ENCODE peak calls at places on chromosomes 7 and 10, in four cellular contexts. R is GM03348, B is hypothalamus, I is BE2C. A is an unnamed sample.

GRCh38 chr7:34612671-34613070 is 45.3 kb upstream of the NPSR1 start:
- DNase-seq in R (peak), B (no peak), I (no peak), A (no peak)

GRCh38 chr10:4453950-4454349 is 372.1 kb upstream of the AKR1E2 start:
- DNase-seq in I (no peak), R (no peak), B (no peak), A (no peak)

GRCh38 chr7:158585721-158586498 is 1.7 kb downstream of the PTPRN2 start:
- DNase-seq in B (no peak), R (no peak), I (no peak), A (no peak)

GRCh38 chr7:132214452-132214851 is 361.8 kb downstream of the PLXNA4 start:
- DNase-seq in B (no peak), R (no peak), I (no peak), A (no peak)

GRCh38 chr7:22355620-22356009 is 1.3 kb downstream of the RAPGEF5 start:
- DNase-seq in I (no peak), R (no peak), B (no peak), A (no peak)

GRCh38 chr10:75146780-75147179 is 35.3 kb downstream of the SAMD8 start:
- DNase-seq in R (no peak), I (no peak), B (no peak), A (no peak)

GRCh38 chr7:146242661-146243060 is 126.1 kb downstream of the CNTNAP2 start:
- DNase-seq in I (no peak), R (no peak), B (no peak), A (no peak)

GRCh38 chr7:127214956-127215355 is 37.8 kb downstream of the GRM8 start:
- DNase-seq in R (no peak), I (no peak), B (no peak), A (no peak)

GRCh38 chr7:99042957-99043356 is 101.0 kb downstream of the SMURF1 start:
- DNase-seq in I (no peak), R (no peak), B (no peak), A (no peak)

GRCh38 chr10:105634283-105634682 is 993.2 kb downstream of the SORCS3 start:
- DNase-seq in R (no peak), I (no peak), B (no peak), A (no peak)

GRCh38 chr10:32372000-32372875 is 25.3 kb upstream of the EPC1 start:
- DNase-seq in I (no peak), B (no peak), R (no peak), A (no peak)

GRCh38 chr10:96317067-96317833 is 13.0 kb downstream of the DNTT start:
- DNase-seq in R (no peak), B (no peak), I (no peak), A (no peak)

GRCh38 chr7:46806856-46807255 is 775.1 kb downstream of the TNS3 start:
- DNase-seq in B (no peak), I (no peak), R (no peak), A (no peak)

GRCh38 chr7:85851571-85852193 is 664.8 kb upstream of the SEMA3D start:
- DNase-seq in R (peak), B (no peak), I (no peak), A (no peak)

GRCh38 chr10:45673074-45673628 is 579 bp upstream of the ZFAND4 start:
- DNase-seq in R (no peak), I (no peak), B (no peak), A (no peak)

GRCh38 chr10:5143137-5143536 is 41.8 kb downstream of the AKR1C8 start:
- DNase-seq in I (no peak), B (no peak), R (no peak), A (no peak)

GRCh38 chr10:99395750-99396445 is 34.5 kb downstream of the GOT1 start:
- DNase-seq in I (no peak), R (peak), B (no peak), A (no peak)

GRCh38 chr10:131862548-131862947 is 38.3 kb upstream of the PPP2R2D start:
- DNase-seq in R (no peak), I (peak), B (no peak), A (no peak)

GRCh38 chr10:45181483-45181882 is 133.9 kb downstream of the OR13A1 start:
- DNase-seq in I (no peak), B (no peak), R (peak), A (no peak)

GRCh38 chr10:35822316-35822715 is 180.2 kb upstream of the FZD8 start:
- DNase-seq in I (peak), R (peak), B (no peak), A (peak)

GRCh38 chr7:105975770-105976428 is 12.8 kb downstream of the CDHR3 start:
- DNase-seq in R (no peak), I (no peak), B (no peak), A (no peak)

GRCh38 chr10:79070611-79071534 is 2.1 kb downstream of the ZMIZ1 start:
- DNase-seq in R (peak), I (peak), B (peak), A (peak)

GRCh38 chr10:79383974-79384606 is 36.8 kb downstream of the PPIF start:
- DNase-seq in R (no peak), B (no peak), I (no peak), A (no peak)

GRCh38 chr10:3761111-3761686 is 23.8 kb downstream of the KLF6 start:
- DNase-seq in R (no peak), B (no peak), I (no peak), A (no peak)

GRCh38 chr7:157274991-157275427 is 61.8 kb upstream of the DNAJB6 start:
- DNase-seq in I (no peak), R (no peak), B (no peak), A (no peak)

GRCh38 chr7:95772771-95773581 is 622 bp downstream of the DYNC1I1 start:
- DNase-seq in I (peak), B (peak), R (peak), A (no peak)

GRCh38 chr10:84097787-84098353 is 41.4 kb upstream of the GHITM start:
- DNase-seq in B (no peak), I (no peak), R (peak), A (no peak)

GRCh38 chr7:6647541-6647940 is 10.4 kb downstream of the ZNF316 start:
- DNase-seq in B (no peak), R (no peak), I (no peak), A (no peak)

GRCh38 chr10:31059323-31059722 is 27.7 kb upstream of the ZNF438 start:
- DNase-seq in B (no peak), I (no peak), R (no peak), A (no peak)

GRCh38 chr10:130378556-130379400 is 242.6 kb downstream of the GLRX3 start:
- DNase-seq in B (no peak), R (no peak), I (no peak), A (no peak)

GRCh38 chr7:95675016-95675415 is 78.7 kb upstream of the PDK4 start:
- DNase-seq in I (no peak), B (no peak), R (no peak), A (no peak)

GRCh38 chr10:86110156-86110786 is 256.3 kb downstream of the GRID1 start:
- DNase-seq in R (no peak), I (no peak), B (no peak), A (no peak)

GRCh38 chr7:2037301-2037804 is 195.4 kb downstream of the MAD1L1 start:
- DNase-seq in R (no peak), I (peak), B (no peak), A (no peak)

GRCh38 chr10:47288916-47289495 is 11.0 kb upstream of the GDF10 start:
- DNase-seq in B (no peak), I (no peak), R (no peak), A (no peak)

GRCh38 chr7:105270117-105270516 is 118.6 kb downstream of the SRPK2 start:
- DNase-seq in I (no peak), B (no peak), R (no peak), A (no peak)

GRCh38 chr10:111023060-111023459 is 53.8 kb upstream of the ADRA2A start:
- DNase-seq in R (no peak), I (no peak), B (no peak), A (no peak)

GRCh38 chr7:139753079-139753692 is 24.6 kb downstream of the HIPK2 start:
- DNase-seq in I (no peak), B (no peak), R (peak), A (no peak)

GRCh38 chr7:116231543-116232401 is 21.4 kb downstream of the TES start:
- DNase-seq in R (no peak), I (no peak), B (no peak), A (no peak)

GRCh38 chr10:29113251-29113945 is 175.5 kb upstream of the LYZL1 start:
- DNase-seq in R (no peak), B (no peak), I (peak), A (no peak)

GRCh38 chr7:151426486-151426905 is 13.4 kb downstream of the CRYGN start:
- DNase-seq in R (peak), B (no peak), I (no peak), A (no peak)